ENCODE peak calls at places on chromosome 13, in ten cellular contexts. A is myocyte, C is HCEC 1CT, T is H54, X is foreskin fibroblast, W is HEK293T, L is LHCN-M2, S is D721Med, N is D341Med, M is GM12891. K is an unnamed sample.

GRCh38 chr13:73521291-73521626 is 462.5 kb downstream of the KLF5 start:
- DNase-seq in W (no peak), L (no peak), M (no peak), S (no peak), N (no peak), A (no peak), T (no peak), X (no peak), C (no peak), K (no peak)

GRCh38 chr13:79806821-79807220 is 325.9 kb downstream of the NDFIP2 start:
- DNase-seq in L (no peak), C (no peak), X (no peak), T (no peak), N (no peak), S (no peak), A (no peak), M (no peak), W (no peak), K (no peak)

GRCh38 chr13:39789451-39789850 is 134.0 kb downstream of the COG6 start:
- DNase-seq in L (no peak), M (no peak), N (no peak), C (no peak), S (no peak), T (no peak), A (no peak), X (no peak), W (no peak), K (no peak)

GRCh38 chr13:50908371-50908770 is 1.2 kb upstream of the RNASEH2B start:
- DNase-seq in X (no peak), M (no peak), C (no peak), N (no peak), L (no peak), W (no peak), A (no peak), T (no peak), S (no peak), K (no peak)

GRCh38 chr13:35549481-35549880 is 73.0 kb upstream of the MAB21L1 start:
- DNase-seq in T (peak; percentile 1), N (no peak), M (no peak), A (peak; percentile 22), W (no peak), X (peak; percentile 85), L (peak; percentile 56), C (no peak), S (no peak), K (no peak)

GRCh38 chr13:73602295-73602694 is 531.9 kb downstream of the KLF12 start:
- DNase-seq in T (peak; percentile 12), W (no peak), S (no peak), X (no peak), C (no peak), A (no peak), N (peak; percentile 57), L (peak; percentile 16), M (no peak), K (no peak)

GRCh38 chr13:113211774-113212173 is 2.4 kb downstream of the CUL4A start:
- DNase-seq in C (no peak), S (no peak), N (no peak), T (no peak), X (no peak), L (no peak), W (no peak), A (no peak), M (no peak), K (no peak)

GRCh38 chr13:76799696-76800095 is 86.5 kb downstream of the KCTD12 start:
- DNase-seq in L (peak; percentile 45), S (no peak), X (no peak), W (no peak), N (no peak), M (no peak), T (no peak), A (peak; percentile 19), C (no peak), K (no peak)

GRCh38 chr13:47455581-47455980 is 545.5 kb downstream of the SUCLA2 start:
- DNase-seq in A (peak; percentile 20), W (no peak), T (no peak), X (peak; percentile 78), C (peak; percentile 42), L (peak; percentile 64), M (no peak), S (no peak), N (no peak), K (peak; percentile 4)

GRCh38 chr13:72839831-72840426 is 58.0 kb downstream of the PIBF1 start:
- DNase-seq in A (peak; percentile 60), S (no peak), C (peak; percentile 42), L (peak; percentile 41), W (peak; percentile 86), T (peak; percentile 20), M (peak; percentile 24), N (peak; percentile 78), X (peak; percentile 56), K (peak; percentile 56)

K was measured in SK-N-SH.